ENCODE peak calls at places on chromosomes 2 and 18, in four cellular contexts. V is stomach, O is brain microvascular endothelial cell, X is BE2C. A is an unnamed sample.

GRCh38 chr2:56450083-56450482 is 266.3 kb downstream of the CCDC85A start:
- DNase-seq in X (no peak), O (no peak), V (no peak), A (no peak)

GRCh38 chr2:144201868-144202468 is 318.0 kb downstream of the ZEB2 start:
- DNase-seq in V (no peak), X (no peak), O (peak; percentile 37), A (no peak)

GRCh38 chr2:75389271-75389670 is 171.5 kb downstream of the EVA1A start:
- DNase-seq in V (no peak), X (no peak), O (no peak), A (no peak)

GRCh38 chr2:3633982-3634630 is 23.9 kb upstream of the ALLC start:
- DNase-seq in V (no peak), X (no peak), O (no peak), A (no peak)

GRCh38 chr2:44100351-44100750 is 68.3 kb upstream of the PPM1B start:
- DNase-seq in X (no peak), V (peak; percentile 38), O (peak; percentile 91), A (peak; percentile 91)

GRCh38 chr2:23824777-23825212 is 102.1 kb downstream of the ATAD2B start:
- DNase-seq in V (no peak), O (peak; percentile 60), X (peak; percentile 49), A (no peak)

GRCh38 chr2:216216951-216217903 is 108.1 kb downstream of the XRCC5 start:
- DNase-seq in O (peak; percentile 59), V (no peak), X (peak; percentile 49), A (no peak)

GRCh38 chr18:5309888-5310470 is 14.5 kb upstream of the ZBTB14 start:
- DNase-seq in X (no peak), V (no peak), O (no peak), A (no peak)

GRCh38 chr2:113126845-113127645 is at the start of gene IL1RN:
- DNase-seq in O (no peak), X (no peak), V (no peak), A (no peak)

GRCh38 chr2:58594762-58595161 is 353.6 kb upstream of the FANCL start:
- DNase-seq in X (no peak), O (no peak), V (no peak), A (no peak)

GRCh38 chr2:207619764-207620203 is 5.4 kb downstream of the METTL21A start:
- DNase-seq in V (no peak), X (no peak), O (no peak), A (no peak)

GRCh38 chr18:59232309-59233016 is 12.5 kb downstream of the GRP start:
- DNase-seq in O (no peak), V (no peak), X (no peak), A (no peak)

GRCh38 chr18:32482117-32482516 is 11.4 kb upstream of the GAREM1 start:
- DNase-seq in O (no peak), X (no peak), V (no peak), A (no peak)

GRCh38 chr18:12014091-12014490 is 32.8 kb downstream of the IMPA2 start:
- DNase-seq in X (no peak), O (no peak), V (no peak), A (no peak)

GRCh38 chr2:160747771-160748170 is 254.2 kb upstream of the RBMS1 start:
- DNase-seq in O (peak; percentile 30), X (no peak), V (no peak), A (no peak)

GRCh38 chr2:56474412-56475158 is 290.8 kb downstream of the CCDC85A start:
- DNase-seq in O (no peak), V (no peak), X (no peak), A (peak; percentile 51)

GRCh38 chr2:174590928-174591648 is 6.5 kb downstream of the WIPF1 start:
- DNase-seq in X (no peak), O (no peak), V (no peak), A (no peak)

GRCh38 chr2:122542236-122542635 is 786.8 kb downstream of the TSN start:
- DNase-seq in O (no peak), V (no peak), X (no peak), A (no peak)

GRCh38 chr2:152577611-152578010 is 139.7 kb downstream of the PRPF40A start:
- DNase-seq in X (no peak), V (no peak), O (no peak), A (no peak)

GRCh38 chr18:30499721-30500120 is 542.8 kb downstream of the DSC3 start:
- DNase-seq in X (no peak), O (no peak), V (no peak), A (no peak)

GRCh38 chr2:207472343-207473202 is 57.2 kb upstream of the CREB1 start:
- DNase-seq in V (no peak), X (no peak), O (no peak), A (no peak)

GRCh38 chr2:24276349-24276899 is 83.9 kb downstream of the ITSN2 start:
- DNase-seq in X (no peak), O (no peak), V (no peak), A (no peak)

GRCh38 chr2:98573426-98573825 is 34.9 kb downstream of the COA5 start:
- DNase-seq in V (no peak), O (no peak), X (no peak), A (no peak)

GRCh38 chr18:3458952-3459853 is 9.2 kb downstream of the TGIF1 start:
- DNase-seq in O (no peak), V (no peak), X (no peak), A (no peak)

GRCh38 chr2:239898292-239898925 is 126.7 kb downstream of the NDUFA10 start:
- DNase-seq in X (no peak), V (peak; percentile 10), O (no peak), A (no peak)

DNA sequence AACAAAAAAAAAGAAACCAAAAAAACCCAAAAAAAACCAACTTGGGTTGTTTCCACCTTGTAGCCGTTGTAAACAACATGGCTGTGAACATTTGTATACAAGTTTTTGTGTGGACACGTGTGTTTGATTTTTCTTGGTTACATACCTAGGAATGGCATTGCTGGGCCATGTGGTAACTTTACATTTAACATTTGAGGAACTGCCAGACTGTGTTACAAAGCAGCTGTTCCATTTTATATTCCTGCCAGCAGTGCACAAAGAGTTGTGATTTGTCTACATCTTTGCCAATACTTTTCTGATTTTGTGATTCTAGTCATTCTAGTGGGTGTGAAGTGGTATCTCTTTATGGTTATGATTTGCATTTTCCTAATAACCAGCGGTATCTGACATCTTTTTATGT is 22.5 kb downstream of the LPIN1 start:
- DNase-seq in V (no peak), X (no peak), O (no peak), A (no peak)
- H3K36me3 ChIP-seq in V (peaks cover 81% of the 10 kb centered on the region), X (peaks cover 77% of the 10 kb centered on the region), O (peaks cover 21% of the 10 kb centered on the region), A (peaks cover 2% of the 10 kb centered on the region)

GRCh38 chr18:48345596-48345995 is 63.6 kb downstream of the ZBTB7C start:
- DNase-seq in O (peak; percentile 9), X (no peak), V (peak; percentile 51), A (no peak)
- TF ChIP-seq CTCF in O (peak; percentile 76), X (peak; percentile 32), V (no peak), A (peak; percentile 37)

GRCh38 chr2:46303233-46303632 is 6.0 kb downstream of the EPAS1 start:
- DNase-seq in X (no peak), V (no peak), O (no peak), A (no peak)

GRCh38 chr2:46303822-46304221 is 6.6 kb downstream of the EPAS1 start:
- DNase-seq in O (no peak), X (no peak), V (no peak), A (no peak)

GRCh38 chr2:46304635-46305034 is 7.4 kb downstream of the EPAS1 start:
- DNase-seq in X (no peak), O (no peak), V (no peak), A (no peak)

GRCh38 chr2:46300406-46300832 is 3.2 kb downstream of the EPAS1 start:
- DNase-seq in O (no peak), V (no peak), X (no peak), A (no peak)

GRCh38 chr2:46302005-46302696 is 4.9 kb downstream of the EPAS1 start:
- DNase-seq in V (no peak), X (no peak), O (no peak), A (no peak)
- H3K4me3 ChIP-seq in V (no peak overlapping the region), X (no peak overlapping the region), O (no peak overlapping the region), A (no peak overlapping the region)

GRCh38 chr2:33411765-33412164 is 64.7 kb upstream of the RASGRP3 start:
- DNase-seq in V (no peak), O (peak; percentile 83), X (no peak), A (no peak)

GRCh38 chr2:33406622-33407021 is 69.8 kb upstream of the RASGRP3 start:
- DNase-seq in V (no peak), O (no peak), X (no peak), A (no peak)

GRCh38 chr2:33408109-33408508 is 68.3 kb upstream of the RASGRP3 start:
- DNase-seq in X (no peak), V (no peak), O (no peak), A (no peak)

GRCh38 chr2:33412920-33413319 is 63.5 kb upstream of the RASGRP3 start:
- DNase-seq in X (no peak), V (no peak), O (peak; percentile 61), A (no peak)

DNA sequence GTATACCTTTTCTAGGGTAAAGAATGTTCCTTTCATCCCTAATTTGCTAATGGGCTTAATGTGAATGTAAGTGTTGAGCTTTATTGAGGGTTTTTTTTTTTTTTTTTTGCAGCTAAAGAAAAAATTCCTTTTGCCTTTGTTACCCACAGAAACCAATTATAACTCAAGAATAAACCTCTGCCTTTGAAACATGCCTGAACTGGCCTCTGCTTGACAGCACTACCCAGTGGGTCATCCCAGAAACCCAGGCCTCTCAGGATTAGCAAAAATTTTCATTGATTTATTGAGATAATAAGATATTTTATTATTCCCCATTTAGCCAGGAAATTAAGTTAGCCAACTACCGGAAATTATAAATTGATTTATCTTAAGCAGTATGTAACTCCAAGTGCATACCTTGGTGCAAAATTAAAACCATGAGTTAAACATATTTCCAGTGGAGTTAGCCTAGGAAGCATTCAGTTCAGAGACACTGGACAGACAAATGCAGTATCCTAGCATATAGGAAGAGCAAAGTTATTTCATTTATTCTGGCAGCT is 67.0 kb upstream of the RASGRP3 start:
- DNase-seq in V (no peak), X (no peak), O (no peak), A (no peak)
- H3K36me3 ChIP-seq in V (no peaks in the 10 kb centered on the region), X (no peaks in the 10 kb centered on the region), O (no peaks in the 10 kb centered on the region), A (no peaks in the 10 kb centered on the region)

GRCh38 chr18:22657619-22658018 is 239.9 kb upstream of the CTAGE1 start:
- DNase-seq in V (no peak), O (no peak), X (no peak), A (no peak)
- TF ChIP-seq CTCF in V (no peak), O (no peak), X (no peak), A (no peak)

DNA sequence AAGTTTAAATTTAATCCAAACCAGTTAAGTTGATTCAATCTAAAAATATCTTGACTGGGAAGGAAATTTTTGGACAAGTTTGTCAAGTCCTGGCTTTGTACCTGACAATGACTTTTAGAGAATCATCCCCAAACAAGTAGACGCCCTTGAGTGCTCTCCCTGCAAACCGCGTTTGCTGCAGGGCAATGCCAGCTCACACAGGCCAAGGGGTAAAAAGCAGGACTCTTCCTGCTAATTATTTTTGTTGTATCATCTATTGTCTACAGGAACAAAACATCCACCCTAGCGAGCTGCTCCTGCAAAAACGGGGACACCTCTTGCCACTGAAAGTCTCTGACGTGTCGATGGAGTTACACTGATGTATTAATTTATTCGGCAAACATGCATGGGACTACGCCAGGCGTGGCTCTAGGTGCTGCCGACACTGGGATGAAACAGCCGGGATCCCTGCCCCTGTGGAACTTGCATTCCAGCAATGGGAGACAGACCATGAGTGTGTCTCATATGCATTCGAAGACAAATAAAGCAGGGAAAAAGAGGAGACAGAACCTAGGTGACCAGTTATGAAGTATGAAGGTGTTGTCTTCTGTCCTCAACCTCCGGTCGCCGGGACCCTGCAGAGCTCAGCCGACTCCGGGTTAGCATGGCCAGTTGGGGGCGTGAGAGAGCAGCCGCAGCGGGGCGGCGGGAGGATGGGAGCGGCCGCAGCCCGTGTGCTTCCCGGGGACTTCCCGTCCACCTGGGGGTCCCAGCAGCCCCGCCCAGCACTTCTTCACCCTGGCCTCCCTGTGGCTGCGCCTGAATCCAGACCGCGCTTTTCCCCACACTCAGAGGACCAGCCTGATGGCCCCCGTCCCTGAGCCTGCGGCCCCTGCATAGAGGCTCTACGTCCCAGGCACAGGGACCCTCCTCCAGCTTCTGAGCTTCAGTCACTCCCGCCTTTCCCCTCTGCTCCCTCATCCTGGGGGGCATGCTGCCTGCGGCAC is 11.2 kb downstream of the ID2 start:
- DNase-seq in X (peak; percentile 82), O (no peak), V (peak; percentile 34), A (no peak)
- H3K4me3 ChIP-seq in X (peak overlapping the region; percentile 73), O (peak overlapping the region; percentile 36), V (peak overlapping the region; percentile 25), A (peak overlapping the region; percentile 15)

A was measured in kidney epithelial cell.